ENCODE peak calls at places on chromosomes 4 and X, in eight cellular contexts. E is left colon, C is amygdala, P is substantia nigra, S is NCI-H748 treated with DMSO at 0.1 percent for 48 hours, R is fibroblast of lung, Y is H4, Q is GM23248. A is an unnamed sample.

GRCh38 chr4:101304916-101305315 is 42.4 kb downstream of the PPP3CA start:
- DNase-seq in S (peak), R (peak), E (no peak), C (no peak), Y (peak), Q (peak), P (no peak), A (no peak)

GRCh38 chrX:24619647-24620046 is 27.5 kb downstream of the PCYT1B start:
- DNase-seq in Y (peak), E (no peak), P (no peak), R (peak), C (peak), Q (peak), S (peak), A (no peak)

GRCh38 chr4:155658665-155659064 is 8.0 kb upstream of the GUCY1A1 start:
- DNase-seq in E (no peak), C (no peak), Y (no peak), P (no peak), R (no peak), Q (no peak), S (no peak), A (no peak)

GRCh38 chr4:102869569-102870227 is 906 bp downstream of the CISD2 start:
- DNase-seq in E (peak), R (no peak), Q (no peak), P (no peak), C (no peak), S (peak), Y (no peak), A (no peak)

GRCh38 chr4:167100120-167100519 is 134.2 kb downstream of the SPOCK3 start:
- DNase-seq in Q (peak), P (no peak), Y (peak), E (no peak), R (peak), S (peak), C (no peak), A (no peak)

GRCh38 chrX:111917591-111917990 is 41.6 kb downstream of the TRPC5OS start:
- DNase-seq in Y (no peak), E (no peak), R (no peak), P (no peak), C (no peak), Q (no peak), S (no peak), A (no peak)

GRCh38 chrX:147738260-147738659 is 173.5 kb upstream of the FMR1 start:
- DNase-seq in Y (no peak), C (no peak), E (no peak), R (no peak), S (no peak), P (no peak), Q (no peak), A (no peak)

GRCh38 chr4:39046243-39046642 is 14.0 kb upstream of the TMEM156 start:
- DNase-seq in P (no peak), E (no peak), R (peak), S (no peak), Q (peak), C (no peak), Y (peak), A (no peak)

GRCh38 chrX:51568586-51568985 is 50.1 kb downstream of the CENPVL3 start:
- DNase-seq in C (no peak), Y (peak), R (peak), Q (peak), S (no peak), P (no peak), E (no peak), A (no peak)

GRCh38 chrX:112968351-112969133 is 127.9 kb upstream of the AMOT start:
- DNase-seq in R (peak), Y (no peak), P (no peak), S (no peak), E (no peak), Q (peak), C (no peak), A (no peak)

GRCh38 chr4:26871611-26872010 is 11.0 kb downstream of the STIM2 start:
- DNase-seq in S (no peak), Y (peak), Q (peak), C (no peak), P (no peak), R (peak), E (no peak), A (no peak)

GRCh38 chrX:136953867-136954787 is 73.6 kb upstream of the RBMX start:
- DNase-seq in E (peak), C (peak), Q (peak), P (no peak), R (peak), S (peak), Y (peak), A (peak)

GRCh38 chr4:71604785-71605184 is 179.1 kb downstream of the GC start:
- DNase-seq in Q (no peak), P (no peak), E (no peak), Y (no peak), S (no peak), R (no peak), C (no peak), A (no peak)

GRCh38 chrX:40468033-40468979 is 112.5 kb upstream of the ATP6AP2 start:
- DNase-seq in C (peak), P (peak), S (peak), Q (peak), R (peak), E (peak), Y (peak), A (peak)

GRCh38 chrX:10617964-10618342 is 2.4 kb downstream of the MID1 start:
- DNase-seq in C (no peak), R (peak), P (no peak), Q (peak), S (peak), E (peak), Y (peak), A (no peak)

GRCh38 chrX:11629593-11630211 is 36.0 kb downstream of the ARHGAP6 start:
- DNase-seq in C (no peak), Q (peak), S (no peak), Y (peak), E (no peak), R (peak), P (no peak), A (no peak)

GRCh38 chrX:85379174-85379907 is at the start of gene POF1B:
- DNase-seq in S (peak), Q (no peak), P (no peak), Y (no peak), R (no peak), E (peak), C (no peak), A (peak)

GRCh38 chr4:138540056-138540800 is 298.1 kb upstream of the SLC7A11 start:
- DNase-seq in Q (peak), Y (no peak), P (no peak), C (no peak), R (peak), S (no peak), E (no peak), A (no peak)

GRCh38 chr4:165079476-165079875 is 25.8 kb downstream of the TRIM75 start:
- DNase-seq in Q (no peak), Y (no peak), S (peak), C (no peak), P (no peak), E (peak), R (peak), A (no peak)

GRCh38 chr4:149676076-149676475 is 139.6 kb downstream of the IQCM start:
- DNase-seq in Q (no peak), C (no peak), Y (no peak), E (no peak), R (peak), S (no peak), P (no peak), A (no peak)

GRCh38 chrX:109624641-109625311 is at the start of gene KCNE5:
- DNase-seq in R (peak), Y (no peak), S (no peak), P (peak), E (no peak), Q (peak), C (no peak), A (peak)

GRCh38 chrX:34903316-34903715 is 39.3 kb upstream of the FAM47B start:
- DNase-seq in S (no peak), Q (peak), P (no peak), R (no peak), C (no peak), E (no peak), Y (no peak), A (no peak)